ENCODE peak calls at places on chromosomes 3 and 15, in five cellular contexts. One of them, this sample, is unnamed.

GRCh38 chr15:71443538-71443937 is 328.3 kb downstream of the THSD4 start:
- DNase-seq in stomach: peak
- DNase-seq in spleen: no peak
- DNase-seq in HepG2: peak
- DNase-seq in ovary: peak
- DNase-seq in this sample: peak

GRCh38 chr15:85825719-85826118 is 31.0 kb upstream of the KLHL25 start:
- DNase-seq in spleen: no peak
- DNase-seq in stomach: no peak
- DNase-seq in HepG2: no peak
- DNase-seq in ovary: no peak
- DNase-seq in this sample: no peak

GRCh38 chr3:148262980-148263379 is 434.7 kb upstream of the AGTR1 start:
- DNase-seq in stomach: no peak
- DNase-seq in ovary: no peak
- DNase-seq in spleen: no peak
- DNase-seq in HepG2: peak
- DNase-seq in this sample: no peak

GRCh38 chr15:85554852-85555521 is 174.6 kb downstream of the AKAP13 start:
- DNase-seq in ovary: no peak
- DNase-seq in HepG2: no peak
- DNase-seq in spleen: no peak
- DNase-seq in stomach: no peak
- DNase-seq in this sample: no peak

GRCh38 chr3:45642731-45643152 is 46.5 kb upstream of the SACM1L start:
- DNase-seq in spleen: no peak
- DNase-seq in stomach: no peak
- DNase-seq in HepG2: no peak
- DNase-seq in ovary: no peak
- DNase-seq in this sample: no peak

GRCh38 chr15:69462030-69462492 is 9.4 kb downstream of the RPLP1 start:
- DNase-seq in stomach: peak
- DNase-seq in HepG2: no peak
- DNase-seq in ovary: peak
- DNase-seq in spleen: peak
- DNase-seq in this sample: peak

GRCh38 chr3:89571298-89571697 is 463.9 kb downstream of the EPHA3 start:
- DNase-seq in stomach: no peak
- DNase-seq in spleen: no peak
- DNase-seq in HepG2: no peak
- DNase-seq in ovary: no peak
- DNase-seq in this sample: no peak

GRCh38 chr3:179929091-179929529 is 107.6 kb downstream of the PEX5L start:
- DNase-seq in ovary: peak
- DNase-seq in HepG2: peak
- DNase-seq in spleen: no peak
- DNase-seq in stomach: peak
- DNase-seq in this sample: peak

GRCh38 chr15:61655881-61656280 is 404.4 kb downstream of the VPS13C start:
- DNase-seq in stomach: no peak
- DNase-seq in HepG2: no peak
- DNase-seq in spleen: no peak
- DNase-seq in ovary: no peak
- DNase-seq in this sample: no peak

GRCh38 chr15:100454148-100454547 is 74.6 kb downstream of the CERS3 start:
- DNase-seq in HepG2: no peak
- DNase-seq in stomach: no peak
- DNase-seq in ovary: no peak
- DNase-seq in spleen: no peak
- DNase-seq in this sample: no peak
- TF ChIP-seq POLR2A in HepG2: no peak
- TF ChIP-seq POLR2A in stomach: no peak
- TF ChIP-seq POLR2A in ovary: no peak
- TF ChIP-seq POLR2A in spleen: no peak
- TF ChIP-seq POLR2A in this sample: no peak

GRCh38 chr3:126703512-126704493 is at the start of gene CHCHD6:
- DNase-seq in ovary: peak
- DNase-seq in spleen: peak
- DNase-seq in HepG2: peak
- DNase-seq in stomach: peak
- DNase-seq in this sample: peak
- TF ChIP-seq CTCF in ovary: no peak
- TF ChIP-seq CTCF in spleen: no peak
- TF ChIP-seq CTCF in HepG2: peak
- TF ChIP-seq CTCF in stomach: no peak
- TF ChIP-seq CTCF in this sample: no peak

GRCh38 chr15:73338058-73338457 is 30.7 kb downstream of the HCN4 start:
- DNase-seq in stomach: no peak
- DNase-seq in spleen: no peak
- DNase-seq in HepG2: no peak
- DNase-seq in ovary: no peak
- DNase-seq in this sample: no peak

GRCh38 chr15:73341886-73342600 is 26.7 kb downstream of the HCN4 start:
- DNase-seq in HepG2: no peak
- DNase-seq in spleen: no peak
- DNase-seq in ovary: no peak
- DNase-seq in stomach: no peak
- DNase-seq in this sample: no peak

GRCh38 chr15:73340502-73341192 is 28.1 kb downstream of the HCN4 start:
- DNase-seq in stomach: no peak
- DNase-seq in HepG2: no peak
- DNase-seq in ovary: no peak
- DNase-seq in spleen: no peak
- DNase-seq in this sample: no peak

GRCh38 chr15:73336756-73337155 is 32.0 kb downstream of the HCN4 start:
- DNase-seq in spleen: no peak
- DNase-seq in HepG2: no peak
- DNase-seq in stomach: no peak
- DNase-seq in ovary: no peak
- DNase-seq in this sample: no peak

DNA sequence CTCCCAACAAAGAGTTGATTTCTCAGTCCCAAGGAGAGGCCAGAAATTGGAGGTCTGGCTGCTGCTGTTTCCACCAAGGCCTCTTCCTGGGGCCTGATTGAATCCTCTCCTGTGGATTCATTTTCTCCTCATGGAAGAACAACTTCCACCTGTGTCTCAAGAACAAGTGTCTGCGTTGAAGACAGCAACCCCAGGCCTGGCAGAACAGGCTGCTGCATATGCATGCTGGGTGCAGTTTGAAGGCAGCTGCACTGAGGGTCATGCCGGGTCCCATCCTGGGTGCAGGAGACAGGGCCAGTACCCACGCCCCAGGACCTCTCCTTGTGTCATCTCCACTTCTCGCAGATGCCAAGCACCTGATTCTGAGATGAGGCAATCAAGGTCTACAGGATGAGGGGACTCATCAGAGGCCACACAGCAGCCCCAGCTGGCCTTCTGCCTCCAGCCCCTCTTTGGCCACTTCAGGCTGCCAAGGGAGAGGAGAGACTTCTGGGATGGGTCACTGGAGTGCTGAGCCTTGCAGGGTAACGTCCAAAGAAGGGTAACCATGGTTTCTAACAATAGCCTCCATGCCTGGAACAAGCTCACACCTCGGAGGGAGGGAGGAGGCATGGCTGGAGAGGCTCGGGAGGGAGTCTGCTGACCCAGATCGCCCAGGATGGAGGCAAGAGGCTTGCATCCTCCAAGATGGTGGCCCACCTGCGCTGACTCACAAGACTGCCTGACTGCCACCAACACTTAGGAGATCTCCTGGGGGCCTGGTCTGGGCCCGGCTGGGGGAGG is 30.0 kb downstream of the HCN4 start:
- DNase-seq in HepG2: no peak
- DNase-seq in stomach: no peak
- DNase-seq in ovary: no peak
- DNase-seq in spleen: no peak
- DNase-seq in this sample: no peak
- TF ChIP-seq POLR2A in HepG2: no peak
- TF ChIP-seq POLR2A in stomach: no peak
- TF ChIP-seq POLR2A in ovary: no peak
- TF ChIP-seq POLR2A in spleen: no peak
- TF ChIP-seq POLR2A in this sample: no peak

DNA sequence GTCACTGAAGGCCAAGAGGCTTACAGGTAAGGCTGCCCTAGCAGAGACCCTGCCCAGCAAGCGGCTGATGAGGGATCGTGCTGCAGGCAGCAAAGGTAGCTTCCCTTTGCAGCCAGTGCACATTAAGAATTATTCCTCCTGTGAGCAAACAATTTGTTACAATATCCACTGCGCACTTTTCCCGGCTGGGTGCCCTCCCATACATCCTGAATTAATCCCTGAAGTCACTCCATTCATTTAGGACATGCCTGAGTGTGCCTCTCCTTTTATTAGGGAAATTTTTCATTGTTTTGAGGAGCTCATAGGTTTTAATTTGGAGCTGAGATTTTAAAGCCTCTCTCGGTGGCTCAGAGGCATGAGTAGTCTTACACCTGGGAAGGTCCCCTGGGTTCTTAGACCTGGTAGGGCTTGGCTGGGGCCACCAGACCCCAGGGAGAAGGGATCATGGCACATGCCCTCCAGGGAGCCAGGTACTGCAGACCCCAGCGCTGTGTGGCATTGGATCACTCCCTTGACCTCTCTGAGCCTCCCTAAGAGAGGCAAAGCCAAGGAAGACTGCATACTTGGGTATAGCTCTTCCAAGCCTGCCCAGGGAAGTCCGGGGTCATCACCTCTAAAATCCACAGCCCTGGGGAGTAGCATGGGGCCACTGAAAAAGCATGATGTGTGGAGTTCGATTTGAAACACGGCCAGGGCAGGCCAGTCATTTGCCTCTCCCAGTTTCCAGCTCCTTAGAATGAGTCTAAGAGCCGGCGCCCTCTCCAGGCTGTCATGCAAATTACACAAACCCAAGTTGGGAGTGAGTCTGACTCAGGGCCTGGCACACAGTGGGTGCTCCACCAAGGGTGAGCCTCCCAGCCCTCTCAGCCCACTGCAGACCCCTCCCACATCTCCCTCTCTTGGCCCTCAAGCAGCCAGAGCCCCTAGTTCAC is 151.9 kb upstream of the LINGO1 start:
- DNase-seq in HepG2: peak
- DNase-seq in spleen: no peak
- DNase-seq in stomach: no peak
- DNase-seq in ovary: no peak
- DNase-seq in this sample: no peak
- TF ChIP-seq CTCF in HepG2: peak
- TF ChIP-seq CTCF in spleen: no peak
- TF ChIP-seq CTCF in stomach: no peak
- TF ChIP-seq CTCF in ovary: no peak
- TF ChIP-seq CTCF in this sample: no peak

DNA sequence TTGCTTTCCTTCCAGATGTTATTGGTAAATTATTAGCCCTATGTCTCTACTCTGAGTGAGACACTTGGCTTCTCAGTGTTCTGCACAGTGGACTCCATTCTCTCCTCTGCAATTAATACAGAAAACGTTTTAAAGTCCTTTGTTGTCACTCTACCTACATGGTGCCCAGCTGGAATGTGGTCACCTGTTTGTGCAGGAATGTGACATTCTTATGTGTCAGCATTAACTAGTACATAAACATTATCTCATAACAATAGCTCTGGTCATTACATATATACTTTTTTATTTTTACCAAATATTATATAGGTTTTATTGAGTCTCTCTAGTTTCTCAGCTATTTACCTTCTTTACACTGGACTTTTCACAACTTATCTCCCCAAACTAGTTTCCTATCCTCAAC is 147.0 kb upstream of the KCNMB2 start:
- DNase-seq in ovary: no peak
- DNase-seq in stomach: no peak
- DNase-seq in HepG2: no peak
- DNase-seq in spleen: no peak
- DNase-seq in this sample: no peak
- TF ChIP-seq POLR2A in ovary: no peak
- TF ChIP-seq POLR2A in stomach: no peak
- TF ChIP-seq POLR2A in HepG2: no peak
- TF ChIP-seq POLR2A in spleen: no peak
- TF ChIP-seq POLR2A in this sample: no peak

GRCh38 chr3:1087066-1087555 is 5.7 kb upstream of the CNTN6 start:
- DNase-seq in HepG2: no peak
- DNase-seq in ovary: no peak
- DNase-seq in spleen: no peak
- DNase-seq in stomach: no peak
- DNase-seq in this sample: no peak
- TF ChIP-seq CTCF in HepG2: no peak
- TF ChIP-seq CTCF in ovary: no peak
- TF ChIP-seq CTCF in spleen: no peak
- TF ChIP-seq CTCF in stomach: no peak
- TF ChIP-seq CTCF in this sample: peak

DNA sequence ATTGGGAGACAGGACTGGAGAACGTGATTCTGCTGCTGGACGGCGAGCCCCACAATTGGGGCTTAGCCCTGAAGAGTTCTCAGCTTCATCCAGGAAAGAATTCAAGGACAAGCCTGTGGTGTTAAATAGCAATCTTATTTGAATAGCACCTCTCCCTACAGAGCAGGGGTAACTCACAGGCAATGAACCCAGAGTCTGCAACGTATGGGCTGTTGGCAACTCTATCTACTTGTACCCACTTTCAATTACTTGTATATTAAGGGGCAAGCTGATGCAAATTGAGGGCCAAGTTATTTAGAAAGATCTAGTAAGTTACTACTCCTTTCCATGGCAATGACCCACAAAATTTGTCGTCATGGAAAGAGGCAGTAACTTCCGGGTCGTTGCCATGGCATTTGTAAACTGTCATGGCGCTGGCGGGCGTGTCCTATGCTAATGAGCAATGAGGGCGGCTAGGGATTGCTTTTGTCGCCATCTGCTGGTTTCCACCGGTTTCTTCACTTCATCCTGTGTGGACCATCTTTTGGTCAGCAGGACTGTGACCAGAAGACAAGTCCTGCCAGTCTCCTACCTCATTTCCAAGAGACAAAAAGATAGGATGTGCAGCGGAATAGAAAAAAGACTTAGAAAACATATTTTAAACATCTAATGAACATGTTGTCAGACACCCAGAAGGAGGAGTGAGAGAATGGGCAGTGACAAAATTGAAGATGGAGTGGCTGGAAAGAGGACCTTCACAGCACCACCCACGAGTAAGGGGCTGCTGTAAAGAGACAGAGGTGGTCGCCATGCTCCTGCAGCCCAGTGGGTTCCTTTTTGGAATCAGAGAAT is 45.8 kb upstream of the SH3BP5 start:
- DNase-seq in spleen: peak
- DNase-seq in ovary: peak
- DNase-seq in HepG2: peak
- DNase-seq in stomach: peak
- DNase-seq in this sample: peak
- TF ChIP-seq POLR2A in spleen: no peak
- TF ChIP-seq POLR2A in ovary: no peak
- TF ChIP-seq POLR2A in HepG2: no peak
- TF ChIP-seq POLR2A in stomach: no peak
- TF ChIP-seq POLR2A in this sample: no peak

DNA sequence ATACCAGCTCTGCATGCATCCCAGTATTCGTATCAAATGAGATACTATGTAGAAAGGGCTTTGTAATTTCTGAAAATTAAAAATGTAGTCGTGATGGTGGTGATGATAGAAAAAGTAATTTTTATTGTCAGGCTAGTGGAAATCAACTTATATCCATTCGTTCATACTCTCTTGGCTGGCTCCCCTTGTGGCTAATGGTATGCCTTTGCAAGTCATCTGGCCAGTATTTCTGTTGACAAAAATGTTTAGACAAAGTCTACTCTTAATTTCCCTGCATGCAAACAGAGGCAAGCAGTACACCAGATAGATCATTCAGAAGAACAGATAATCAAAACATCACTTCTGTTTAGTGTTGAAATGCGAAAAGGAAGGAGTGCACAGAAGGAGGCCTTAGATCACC is 49.6 kb upstream of the DUT start:
- DNase-seq in stomach: no peak
- DNase-seq in ovary: no peak
- DNase-seq in spleen: no peak
- DNase-seq in HepG2: no peak
- DNase-seq in this sample: no peak
- TF ChIP-seq CTCF in stomach: no peak
- TF ChIP-seq CTCF in ovary: no peak
- TF ChIP-seq CTCF in spleen: no peak
- TF ChIP-seq CTCF in HepG2: no peak
- TF ChIP-seq CTCF in this sample: no peak

This sample was measured in Peyer's patch.